ENCODE peak calls at places on chromosomes 1 and 21, in ten cellular contexts. One of them, this sample, is unnamed.

GRCh38 chr1:5831600-5832335 is 160.5 kb downstream of the NPHP4 start:
- DNase-seq in GM06990: no peak
- DNase-seq in dorsolateral prefrontal cortex: no peak
- DNase-seq in HFFc6: no peak
- DNase-seq in glutamatergic neuron: no peak
- DNase-seq in cardiac fibroblast: no peak
- DNase-seq in psoas muscle: no peak
- DNase-seq in body of pancreas: peak
- DNase-seq in K562: no peak
- DNase-seq in neural crest cell: no peak
- DNase-seq in this sample: no peak

GRCh38 chr1:175976865-175977642 is 230.0 kb downstream of the COP1 start:
- DNase-seq in glutamatergic neuron: no peak
- DNase-seq in body of pancreas: no peak
- DNase-seq in GM06990: no peak
- DNase-seq in HFFc6: no peak
- DNase-seq in K562: no peak
- DNase-seq in dorsolateral prefrontal cortex: no peak
- DNase-seq in cardiac fibroblast: peak
- DNase-seq in neural crest cell: no peak
- DNase-seq in psoas muscle: no peak
- DNase-seq in this sample: no peak

GRCh38 chr1:245571872-245572294 is 417.1 kb downstream of the KIF26B start:
- DNase-seq in body of pancreas: no peak
- DNase-seq in neural crest cell: no peak
- DNase-seq in dorsolateral prefrontal cortex: no peak
- DNase-seq in cardiac fibroblast: no peak
- DNase-seq in psoas muscle: no peak
- DNase-seq in GM06990: no peak
- DNase-seq in HFFc6: no peak
- DNase-seq in K562: no peak
- DNase-seq in glutamatergic neuron: peak
- DNase-seq in this sample: no peak

GRCh38 chr1:33494929-33495328 is 22.5 kb downstream of the ZSCAN20 start:
- DNase-seq in GM06990: no peak
- DNase-seq in cardiac fibroblast: no peak
- DNase-seq in K562: no peak
- DNase-seq in neural crest cell: no peak
- DNase-seq in HFFc6: no peak
- DNase-seq in psoas muscle: no peak
- DNase-seq in dorsolateral prefrontal cortex: no peak
- DNase-seq in glutamatergic neuron: no peak
- DNase-seq in body of pancreas: no peak
- DNase-seq in this sample: no peak

GRCh38 chr1:66278260-66279046 is 255.5 kb upstream of the SGIP1 start:
- DNase-seq in body of pancreas: no peak
- DNase-seq in HFFc6: no peak
- DNase-seq in dorsolateral prefrontal cortex: no peak
- DNase-seq in glutamatergic neuron: no peak
- DNase-seq in psoas muscle: no peak
- DNase-seq in GM06990: no peak
- DNase-seq in cardiac fibroblast: no peak
- DNase-seq in neural crest cell: no peak
- DNase-seq in K562: no peak
- DNase-seq in this sample: peak

GRCh38 chr1:245694476-245695195 is 539.9 kb downstream of the KIF26B start:
- DNase-seq in HFFc6: no peak
- DNase-seq in dorsolateral prefrontal cortex: no peak
- DNase-seq in body of pancreas: no peak
- DNase-seq in cardiac fibroblast: no peak
- DNase-seq in GM06990: no peak
- DNase-seq in psoas muscle: no peak
- DNase-seq in K562: no peak
- DNase-seq in glutamatergic neuron: no peak
- DNase-seq in neural crest cell: no peak
- DNase-seq in this sample: no peak

GRCh38 chr1:209457618-209458017 is 125.9 kb upstream of the CAMK1G start:
- DNase-seq in HFFc6: no peak
- DNase-seq in GM06990: no peak
- DNase-seq in neural crest cell: no peak
- DNase-seq in dorsolateral prefrontal cortex: no peak
- DNase-seq in psoas muscle: no peak
- DNase-seq in cardiac fibroblast: no peak
- DNase-seq in glutamatergic neuron: no peak
- DNase-seq in body of pancreas: no peak
- DNase-seq in K562: no peak
- DNase-seq in this sample: no peak

GRCh38 chr21:29656504-29657227 is 283.1 kb downstream of the GRIK1 start:
- DNase-seq in cardiac fibroblast: peak
- DNase-seq in neural crest cell: no peak
- DNase-seq in K562: peak
- DNase-seq in dorsolateral prefrontal cortex: no peak
- DNase-seq in HFFc6: peak
- DNase-seq in body of pancreas: no peak
- DNase-seq in GM06990: no peak
- DNase-seq in glutamatergic neuron: no peak
- DNase-seq in psoas muscle: no peak
- DNase-seq in this sample: peak

GRCh38 chr1:156681196-156681595 is 4.0 kb upstream of the NES start:
- DNase-seq in body of pancreas: no peak
- DNase-seq in glutamatergic neuron: no peak
- DNase-seq in HFFc6: no peak
- DNase-seq in psoas muscle: no peak
- DNase-seq in K562: no peak
- DNase-seq in cardiac fibroblast: no peak
- DNase-seq in neural crest cell: no peak
- DNase-seq in dorsolateral prefrontal cortex: no peak
- DNase-seq in GM06990: no peak
- DNase-seq in this sample: no peak

GRCh38 chr1:156684227-156684782 is 7.1 kb upstream of the NES start:
- DNase-seq in psoas muscle: no peak
- DNase-seq in cardiac fibroblast: no peak
- DNase-seq in glutamatergic neuron: no peak
- DNase-seq in dorsolateral prefrontal cortex: no peak
- DNase-seq in HFFc6: peak
- DNase-seq in GM06990: no peak
- DNase-seq in body of pancreas: no peak
- DNase-seq in K562: no peak
- DNase-seq in neural crest cell: no peak
- DNase-seq in this sample: peak

GRCh38 chr1:156677616-156678596 is 699 bp upstream of the NES start:
- DNase-seq in psoas muscle: peak
- DNase-seq in GM06990: peak
- DNase-seq in glutamatergic neuron: peak
- DNase-seq in body of pancreas: peak
- DNase-seq in cardiac fibroblast: peak
- DNase-seq in K562: peak
- DNase-seq in neural crest cell: peak
- DNase-seq in dorsolateral prefrontal cortex: no peak
- DNase-seq in HFFc6: peak
- DNase-seq in this sample: peak

GRCh38 chr1:156680056-156680455 is 2.8 kb upstream of the NES start:
- DNase-seq in psoas muscle: no peak
- DNase-seq in glutamatergic neuron: no peak
- DNase-seq in neural crest cell: no peak
- DNase-seq in GM06990: no peak
- DNase-seq in HFFc6: no peak
- DNase-seq in dorsolateral prefrontal cortex: no peak
- DNase-seq in cardiac fibroblast: no peak
- DNase-seq in K562: no peak
- DNase-seq in body of pancreas: no peak
- DNase-seq in this sample: no peak

DNA sequence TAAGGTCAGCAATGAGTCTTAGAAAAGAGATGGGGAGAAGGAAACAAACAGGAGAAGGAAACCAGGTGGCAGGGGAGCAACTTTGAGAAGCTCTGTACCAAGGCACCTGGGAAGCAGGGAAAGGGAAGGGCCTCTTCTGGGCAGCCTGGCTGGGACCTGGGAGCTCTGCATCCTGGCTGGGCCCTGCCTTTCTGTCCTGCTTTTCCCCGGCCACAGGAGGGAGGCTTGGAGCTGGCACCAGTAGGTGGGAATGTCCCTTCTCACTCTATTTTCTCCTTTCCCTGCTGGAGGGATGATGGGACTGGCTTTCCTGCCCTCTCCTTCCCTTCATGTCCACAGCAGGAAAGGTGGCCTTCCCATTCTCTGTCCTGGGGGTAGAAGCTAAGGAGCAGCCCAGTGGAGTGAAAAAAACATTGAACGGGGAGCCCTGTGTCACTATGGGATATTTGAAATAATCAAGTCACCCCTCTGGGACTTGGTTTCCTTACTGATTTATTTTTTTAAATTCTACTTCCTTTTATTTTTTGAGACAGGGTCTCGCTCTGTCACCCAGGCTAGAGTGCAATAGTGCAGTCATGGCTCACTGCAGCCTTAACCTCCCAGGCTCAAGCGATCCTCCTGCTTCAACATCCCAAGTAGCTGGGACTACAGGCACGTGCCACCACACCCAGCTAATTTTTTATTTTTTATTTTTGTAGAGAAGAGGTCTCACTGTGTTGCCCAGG is 5.1 kb upstream of the NES start:
- DNase-seq in GM06990: no peak
- DNase-seq in K562: no peak
- DNase-seq in cardiac fibroblast: no peak
- DNase-seq in psoas muscle: no peak
- DNase-seq in neural crest cell: no peak
- DNase-seq in glutamatergic neuron: peak
- DNase-seq in dorsolateral prefrontal cortex: no peak
- DNase-seq in body of pancreas: no peak
- DNase-seq in HFFc6: no peak
- DNase-seq in this sample: no peak
- TF ChIP-seq CTCF in GM06990: no peak
- TF ChIP-seq CTCF in K562: no peak
- TF ChIP-seq CTCF in cardiac fibroblast: no peak
- TF ChIP-seq CTCF in psoas muscle: no peak
- TF ChIP-seq CTCF in neural crest cell: no peak
- TF ChIP-seq CTCF in glutamatergic neuron: no peak
- TF ChIP-seq CTCF in dorsolateral prefrontal cortex: no peak
- TF ChIP-seq CTCF in body of pancreas: no peak
- TF ChIP-seq CTCF in HFFc6: peak
- TF ChIP-seq CTCF in this sample: no peak

GRCh38 chr1:3783651-3784474 is 11.3 kb downstream of the SMIM1 start:
- DNase-seq in cardiac fibroblast: no peak
- DNase-seq in body of pancreas: no peak
- DNase-seq in glutamatergic neuron: no peak
- DNase-seq in GM06990: no peak
- DNase-seq in K562: no peak
- DNase-seq in psoas muscle: no peak
- DNase-seq in dorsolateral prefrontal cortex: no peak
- DNase-seq in HFFc6: no peak
- DNase-seq in neural crest cell: no peak
- DNase-seq in this sample: no peak

GRCh38 chr1:3785045-3785444 is 11.3 kb downstream of the LRRC47 start:
- DNase-seq in HFFc6: no peak
- DNase-seq in neural crest cell: no peak
- DNase-seq in glutamatergic neuron: no peak
- DNase-seq in dorsolateral prefrontal cortex: no peak
- DNase-seq in psoas muscle: peak
- DNase-seq in body of pancreas: no peak
- DNase-seq in K562: no peak
- DNase-seq in cardiac fibroblast: no peak
- DNase-seq in GM06990: no peak
- DNase-seq in this sample: no peak

GRCh38 chr1:3786468-3787346 is 9.6 kb downstream of the LRRC47 start:
- DNase-seq in dorsolateral prefrontal cortex: no peak
- DNase-seq in psoas muscle: no peak
- DNase-seq in K562: no peak
- DNase-seq in body of pancreas: no peak
- DNase-seq in GM06990: no peak
- DNase-seq in HFFc6: no peak
- DNase-seq in glutamatergic neuron: no peak
- DNase-seq in neural crest cell: no peak
- DNase-seq in cardiac fibroblast: no peak
- DNase-seq in this sample: no peak

GRCh38 chr1:3787347-3787710 is 9.0 kb downstream of the LRRC47 start:
- DNase-seq in HFFc6: no peak
- DNase-seq in K562: no peak
- DNase-seq in dorsolateral prefrontal cortex: no peak
- DNase-seq in GM06990: no peak
- DNase-seq in cardiac fibroblast: no peak
- DNase-seq in psoas muscle: no peak
- DNase-seq in glutamatergic neuron: no peak
- DNase-seq in neural crest cell: no peak
- DNase-seq in body of pancreas: no peak
- DNase-seq in this sample: peak

DNA sequence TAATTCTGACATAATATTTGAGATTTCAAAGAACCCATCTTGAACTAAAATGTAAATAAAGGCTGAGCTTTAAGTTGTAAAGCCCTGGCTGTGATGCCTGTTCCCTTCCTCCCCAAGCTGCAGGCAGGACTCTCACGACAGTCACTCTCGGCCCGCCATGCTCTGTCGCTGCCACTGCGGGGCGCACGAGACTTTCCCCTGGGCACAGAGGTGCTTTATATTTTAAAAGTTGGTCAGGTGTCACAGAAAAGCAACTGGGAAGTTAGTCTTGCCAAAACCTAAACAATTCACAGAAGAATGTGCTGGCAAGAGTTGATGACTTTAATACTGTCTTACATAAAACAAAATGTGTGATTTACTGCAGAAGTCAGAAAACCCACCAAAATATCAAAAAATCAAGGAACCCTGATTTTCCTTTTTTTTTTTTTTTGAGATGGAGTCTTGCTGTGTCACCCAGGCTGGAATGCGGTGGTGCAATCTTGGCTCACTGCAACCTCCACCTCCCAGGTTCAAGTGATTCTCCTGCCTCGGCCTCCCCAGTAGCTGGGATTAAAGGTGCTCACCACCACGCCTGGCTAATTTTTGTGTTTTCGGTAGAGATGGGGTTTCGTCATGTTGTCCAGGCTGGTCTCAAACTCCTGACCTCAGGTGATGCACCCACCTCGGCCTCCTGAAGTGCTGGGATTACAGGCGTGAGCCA is 10.7 kb downstream of the LRRC47 start:
- DNase-seq in dorsolateral prefrontal cortex: no peak
- DNase-seq in GM06990: no peak
- DNase-seq in HFFc6: no peak
- DNase-seq in cardiac fibroblast: no peak
- DNase-seq in body of pancreas: no peak
- DNase-seq in neural crest cell: peak
- DNase-seq in glutamatergic neuron: peak
- DNase-seq in psoas muscle: no peak
- DNase-seq in K562: peak
- DNase-seq in this sample: peak
- TF ChIP-seq CTCF in dorsolateral prefrontal cortex: no peak
- TF ChIP-seq CTCF in GM06990: peak
- TF ChIP-seq CTCF in HFFc6: no peak
- TF ChIP-seq CTCF in cardiac fibroblast: peak
- TF ChIP-seq CTCF in body of pancreas: no peak
- TF ChIP-seq CTCF in neural crest cell: peak
- TF ChIP-seq CTCF in glutamatergic neuron: peak
- TF ChIP-seq CTCF in psoas muscle: peak
- TF ChIP-seq CTCF in K562: peak
- TF ChIP-seq CTCF in this sample: peak

GRCh38 chr1:2545754-2546514 is 10.2 kb upstream of the TNFRSF14 start:
- DNase-seq in cardiac fibroblast: peak
- DNase-seq in GM06990: peak
- DNase-seq in body of pancreas: peak
- DNase-seq in HFFc6: peak
- DNase-seq in K562: peak
- DNase-seq in dorsolateral prefrontal cortex: no peak
- DNase-seq in psoas muscle: peak
- DNase-seq in glutamatergic neuron: peak
- DNase-seq in neural crest cell: peak
- DNase-seq in this sample: peak

GRCh38 chr1:2544875-2545638 is 11.1 kb upstream of the TNFRSF14 start:
- DNase-seq in HFFc6: no peak
- DNase-seq in K562: no peak
- DNase-seq in body of pancreas: no peak
- DNase-seq in psoas muscle: no peak
- DNase-seq in glutamatergic neuron: peak
- DNase-seq in dorsolateral prefrontal cortex: no peak
- DNase-seq in cardiac fibroblast: no peak
- DNase-seq in GM06990: no peak
- DNase-seq in neural crest cell: peak
- DNase-seq in this sample: peak

GRCh38 chr1:2547210-2548067 is 8.7 kb upstream of the TNFRSF14 start:
- DNase-seq in dorsolateral prefrontal cortex: no peak
- DNase-seq in psoas muscle: no peak
- DNase-seq in body of pancreas: no peak
- DNase-seq in HFFc6: no peak
- DNase-seq in GM06990: peak
- DNase-seq in K562: no peak
- DNase-seq in neural crest cell: peak
- DNase-seq in glutamatergic neuron: no peak
- DNase-seq in cardiac fibroblast: no peak
- DNase-seq in this sample: peak

GRCh38 chr1:2548068-2548589 is 8.0 kb upstream of the TNFRSF14 start:
- DNase-seq in body of pancreas: peak
- DNase-seq in neural crest cell: peak
- DNase-seq in K562: peak
- DNase-seq in glutamatergic neuron: peak
- DNase-seq in HFFc6: peak
- DNase-seq in dorsolateral prefrontal cortex: peak
- DNase-seq in GM06990: peak
- DNase-seq in cardiac fibroblast: peak
- DNase-seq in psoas muscle: peak
- DNase-seq in this sample: peak

GRCh38 chr1:2546515-2547209 is 9.5 kb upstream of the TNFRSF14 start:
- DNase-seq in cardiac fibroblast: peak
- DNase-seq in K562: peak
- DNase-seq in body of pancreas: peak
- DNase-seq in glutamatergic neuron: peak
- DNase-seq in HFFc6: peak
- DNase-seq in neural crest cell: peak
- DNase-seq in GM06990: peak
- DNase-seq in dorsolateral prefrontal cortex: no peak
- DNase-seq in psoas muscle: peak
- DNase-seq in this sample: peak
- TF ChIP-seq CTCF in cardiac fibroblast: no peak
- TF ChIP-seq CTCF in K562: peak
- TF ChIP-seq CTCF in body of pancreas: peak
- TF ChIP-seq CTCF in glutamatergic neuron: no peak
- TF ChIP-seq CTCF in HFFc6: peak
- TF ChIP-seq CTCF in neural crest cell: peak
- TF ChIP-seq CTCF in GM06990: no peak
- TF ChIP-seq CTCF in dorsolateral prefrontal cortex: no peak
- TF ChIP-seq CTCF in psoas muscle: no peak
- TF ChIP-seq CTCF in this sample: no peak

GRCh38 chr21:41726970-41727783 is 39.7 kb downstream of the RIPK4 start:
- DNase-seq in body of pancreas: peak
- DNase-seq in psoas muscle: peak
- DNase-seq in cardiac fibroblast: peak
- DNase-seq in HFFc6: peak
- DNase-seq in neural crest cell: no peak
- DNase-seq in glutamatergic neuron: peak
- DNase-seq in K562: no peak
- DNase-seq in dorsolateral prefrontal cortex: no peak
- DNase-seq in GM06990: no peak
- DNase-seq in this sample: no peak
- TF ChIP-seq CTCF in body of pancreas: no peak
- TF ChIP-seq CTCF in psoas muscle: no peak
- TF ChIP-seq CTCF in cardiac fibroblast: no peak
- TF ChIP-seq CTCF in HFFc6: no peak
- TF ChIP-seq CTCF in neural crest cell: no peak
- TF ChIP-seq CTCF in glutamatergic neuron: no peak
- TF ChIP-seq CTCF in K562: no peak
- TF ChIP-seq CTCF in dorsolateral prefrontal cortex: no peak
- TF ChIP-seq CTCF in GM06990: no peak
- TF ChIP-seq CTCF in this sample: no peak

This sample was measured in GM12865.